ENCODE peak calls at places on chromosomes 6 and 20, in seven cellular contexts. E is testis, I is GM12878, W is ovary, Z is IMR-90, Y is stomach, P is transverse colon. M is an unnamed sample.
A peak's percentile ranks its signal among the peaks of the same experiment; 100 is the strongest.

GRCh38 chr6:165900970-165901369 is 237.9 kb upstream of the PDE10A start:
- DNase-seq in E (no peak), I (no peak), W (peak; percentile 34), Z (no peak), Y (no peak), P (no peak), M (no peak)

GRCh38 chr20:11108102-11108842 is 434.5 kb upstream of the JAG1 start:
- DNase-seq in E (no peak), I (no peak), W (no peak), Z (peak; percentile 39), Y (no peak), P (no peak), M (no peak)

GRCh38 chr20:46602429-46602828 is 48.8 kb downstream of the SLC13A3 start:
- DNase-seq in E (no peak), I (no peak), W (no peak), Z (no peak), Y (no peak), P (no peak), M (no peak)

GRCh38 chr6:4401408-4402367 is 266.3 kb upstream of the ECI2 start:
- DNase-seq in E (peak; percentile 45), I (no peak), W (no peak), Z (peak; percentile 64), Y (no peak), P (no peak), M (no peak)

GRCh38 chr6:33927551-33927950 is 123.7 kb upstream of the MLN start:
- DNase-seq in E (no peak), I (no peak), W (peak; percentile 24), Z (peak; percentile 72), Y (no peak), P (no peak), M (peak; percentile 27)

GRCh38 chr6:111583221-111583620 is 22.5 kb downstream of the TRAF3IP2 start:
- DNase-seq in E (no peak), I (no peak), W (no peak), Z (no peak), Y (no peak), P (no peak), M (no peak)

GRCh38 chr6:95091823-95092436 is 485.4 kb upstream of the MANEA start:
- DNase-seq in E (no peak), I (no peak), W (no peak), Z (peak; percentile 72), Y (no peak), P (no peak), M (no peak)

GRCh38 chr6:17709476-17709875 is 2.8 kb upstream of the NUP153 start:
- DNase-seq in E (no peak), I (no peak), W (no peak), Z (no peak), Y (no peak), P (no peak), M (no peak)

GRCh38 chr20:8997720-8998119 is 71.2 kb upstream of the PLCB4 start:
- DNase-seq in E (no peak), I (no peak), W (no peak), Z (no peak), Y (no peak), P (no peak), M (no peak)

GRCh38 chr6:95521181-95521580 is 56.2 kb upstream of the MANEA start:
- DNase-seq in E (no peak), I (no peak), W (no peak), Z (no peak), Y (no peak), P (no peak), M (no peak)

GRCh38 chr6:83917001-83917400 is 57.5 kb downstream of the CYB5R4 start:
- DNase-seq in E (no peak), I (no peak), W (no peak), Z (peak; percentile 4), Y (no peak), P (no peak), M (no peak)

GRCh38 chr20:44153636-44154043 is 33.3 kb downstream of the JPH2 start:
- DNase-seq in E (no peak), I (no peak), W (no peak), Z (peak; percentile 13), Y (no peak), P (no peak), M (no peak)

GRCh38 chr20:1301031-1301529 is 27.9 kb downstream of the SDCBP2 start:
- DNase-seq in E (no peak), I (no peak), W (no peak), Z (peak; percentile 75), Y (no peak), P (no peak), M (no peak)

GRCh38 chr6:161227004-161227950 is 46.6 kb downstream of the AGPAT4 start:
- DNase-seq in E (no peak), I (no peak), W (no peak), Z (peak; percentile 76), Y (no peak), P (no peak), M (no peak)

GRCh38 chr6:141669141-141669540 is 463.6 kb upstream of the GJE1 start:
- DNase-seq in E (no peak), I (no peak), W (no peak), Z (peak; percentile 11), Y (no peak), P (no peak), M (no peak)

GRCh38 chr6:150413198-150413597 is 44.4 kb downstream of the IYD start:
- DNase-seq in E (no peak), I (no peak), W (no peak), Z (no peak), Y (no peak), P (no peak), M (no peak)

GRCh38 chr20:1469306-1469905 is 2.8 kb upstream of the NSFL1C start:
- DNase-seq in E (no peak), I (no peak), W (no peak), Z (no peak), Y (no peak), P (no peak), M (no peak)

GRCh38 chr6:44431118-44431725 is 43.7 kb downstream of the CDC5L start:
- DNase-seq in E (peak; percentile 65), I (peak; percentile 3), W (peak; percentile 56), Z (peak; percentile 73), Y (peak; percentile 37), P (peak; percentile 41), M (peak; percentile 45)

GRCh38 chr20:38473353-38473795 is 731 bp downstream of the RALGAPB start:
- DNase-seq in E (no peak), I (no peak), W (no peak), Z (no peak), Y (peak; percentile 28), P (no peak), M (no peak)

GRCh38 chr20:46220808-46221207 is 87.5 kb downstream of the CDH22 start:
- DNase-seq in E (peak; percentile 29), I (no peak), W (no peak), Z (no peak), Y (no peak), P (no peak), M (peak; percentile 39)

GRCh38 chr6:150176152-150176551 is 33.3 kb downstream of the PPP1R14C start:
- DNase-seq in E (peak; percentile 44), I (no peak), W (no peak), Z (no peak), Y (peak; percentile 48), P (peak; percentile 86), M (peak; percentile 11)

GRCh38 chr6:112180095-112180820 is 74.1 kb downstream of the LAMA4 start:
- DNase-seq in E (peak; percentile 27), I (no peak), W (peak; percentile 64), Z (peak; percentile 92), Y (no peak), P (peak; percentile 19), M (peak; percentile 70)

GRCh38 chr20:63097336-63097831 is 90.6 kb upstream of the BHLHE23 start:
- DNase-seq in E (no peak), I (no peak), W (peak; percentile 3), Z (no peak), Y (no peak), P (peak; percentile 3), M (no peak)

GRCh38 chr20:31836853-31837608 is 8.4 kb downstream of the FOXS1 start:
- DNase-seq in E (no peak), I (no peak), W (no peak), Z (no peak), Y (no peak), P (no peak), M (no peak)
- TF ChIP-seq POLR2A in E (no peak), I (no peak), W (no peak), Z (no peak), Y (no peak), P (no peak), M (no peak)

GRCh38 chr6:25332671-25333071 is 53.5 kb downstream of the CARMIL1 start:
- DNase-seq in E (no peak), I (no peak), W (no peak), Z (no peak), Y (no peak), P (no peak), M (no peak)
- H3K4me1 ChIP-seq in E (peaks cover 39% of the 10 kb centered on the region), I (peaks cover 7% of the 10 kb centered on the region), W (peaks cover 2% of the 10 kb centered on the region), Z (peaks cover 5% of the 10 kb centered on the region), Y (peaks cover 44% of the 10 kb centered on the region), P (no peaks in the 10 kb centered on the region), M (peaks cover 30% of the 10 kb centered on the region)

GRCh38 chr6:41557305-41557704 is 11.1 kb downstream of the FOXP4 start:
- DNase-seq in E (no peak), I (no peak), W (no peak), Z (no peak), Y (no peak), P (no peak), M (no peak)
- H3K27me3 ChIP-seq in E (no peaks in the 10 kb centered on the region), I (no peaks in the 10 kb centered on the region), W (no peaks in the 10 kb centered on the region), Z (no peaks in the 10 kb centered on the region), Y (no peaks in the 10 kb centered on the region), P (no peaks in the 10 kb centered on the region), M (no peaks in the 10 kb centered on the region)

GRCh38 chr6:147248859-147249258 is 44.6 kb downstream of the STXBP5 start:
- DNase-seq in E (no peak), I (no peak), W (no peak), Z (no peak), Y (no peak), P (no peak), M (no peak)
- TF ChIP-seq POLR2A in E (no peak), I (no peak), W (no peak), Z (no peak), Y (no peak), P (no peak), M (no peak)

GRCh38 chr6:156854466-156855161 is 77.4 kb downstream of the ARID1B start:
- DNase-seq in E (no peak), I (no peak), W (no peak), Z (no peak), Y (no peak), P (no peak), M (no peak)
- H3K4me1 ChIP-seq in E (peaks cover 4% of the 10 kb centered on the region), I (peaks cover 53% of the 10 kb centered on the region), W (peaks cover 18% of the 10 kb centered on the region), Z (peaks cover 2% of the 10 kb centered on the region), Y (peaks cover 93% of the 10 kb centered on the region), P (peaks cover 9% of the 10 kb centered on the region), M (peaks cover 30% of the 10 kb centered on the region)

M was measured in body of pancreas.